ENCODE peak calls at places on chromosomes 4 and X, in eight cellular contexts. K is lung microvascular endothelial cell, V is mesenteric fat pad, X is NCI-H2081, R is psoas muscle, C is kidney tubule cell, N is dermis blood vessel endothelial cell, Q is progenitor cell of endocrine pancreas. W is an unnamed sample.

GRCh38 chr4:141335166-141335565 is 114.5 kb downstream of the ZNF330 start:
- DNase-seq in N (no peak), V (no peak), Q (no peak), X (no peak), R (no peak), C (no peak), K (no peak), W (no peak)

GRCh38 chrX:71994601-71995000 is 84.0 kb downstream of the NHSL2 start:
- DNase-seq in K (no peak), X (no peak), R (no peak), V (no peak), C (no peak), Q (no peak), N (no peak), W (no peak)

GRCh38 chrX:73563740-73564073 is 710 bp downstream of the CHIC1 start:
- DNase-seq in C (peak; percentile 26), N (peak; percentile 26), X (peak; percentile 31), Q (no peak), V (no peak), R (no peak), K (peak; percentile 33), W (peak; percentile 54)

GRCh38 chr4:25180524-25181131 is 20.4 kb upstream of the SEPSECS start:
- DNase-seq in C (peak; percentile 58), X (peak; percentile 36), R (no peak), K (peak; percentile 66), V (no peak), N (peak; percentile 70), Q (no peak), W (peak; percentile 36)

GRCh38 chrX:3518870-3519269 is 172.4 kb upstream of the MXRA5 start:
- DNase-seq in K (no peak), N (no peak), C (peak; percentile 54), Q (no peak), V (no peak), X (no peak), R (peak; percentile 53), W (no peak)

GRCh38 chrX:40172169-40172979 is 74.6 kb upstream of the BCOR start:
- DNase-seq in C (peak; percentile 59), V (no peak), R (peak; percentile 84), K (peak; percentile 73), X (no peak), N (peak; percentile 68), Q (no peak), W (peak; percentile 58)

GRCh38 chr4:139550724-139551429 is 5.1 kb downstream of the SETD7 start:
- DNase-seq in K (no peak), R (no peak), V (no peak), C (peak; percentile 14), X (no peak), Q (no peak), N (no peak), W (peak; percentile 26)

GRCh38 chrX:23668335-23668734 is 1.0 kb downstream of the PRDX4 start:
- DNase-seq in V (no peak), Q (no peak), C (no peak), K (no peak), N (peak; percentile 15), X (no peak), R (no peak), W (peak; percentile 21)

GRCh38 chr4:56909083-56909981 is 1.6 kb downstream of the REST start:
- DNase-seq in K (peak; percentile 61), C (peak; percentile 59), V (no peak), R (peak; percentile 73), N (peak; percentile 58), Q (no peak), X (no peak), W (peak; percentile 64)

GRCh38 chr4:155796031-155796430 is 37.2 kb downstream of the GUCY1B1 start:
- DNase-seq in X (no peak), R (no peak), V (no peak), N (no peak), Q (no peak), C (peak; percentile 46), K (no peak), W (no peak)

GRCh38 chr4:33658971-33659370 is 2585.3 kb downstream of the ARAP2 start:
- DNase-seq in K (no peak), X (no peak), Q (no peak), C (no peak), N (no peak), R (no peak), V (no peak), W (no peak)

GRCh38 chrX:17968367-17968766 is 107.3 kb upstream of the RAI2 start:
- DNase-seq in Q (no peak), X (peak; percentile 68), N (no peak), R (no peak), C (no peak), V (no peak), K (no peak), W (no peak)

GRCh38 chr4:70667710-70668535 is 1.6 kb upstream of the JCHAIN start:
- DNase-seq in V (no peak), Q (no peak), K (no peak), N (no peak), R (no peak), X (no peak), C (no peak), W (no peak)

GRCh38 chr4:39855909-39856512 is 121.7 kb downstream of the PDS5A start:
- DNase-seq in R (no peak), N (peak; percentile 36), X (no peak), C (peak; percentile 50), K (peak; percentile 61), Q (no peak), V (no peak), W (peak; percentile 26)

GRCh38 chr4:151197258-151197657 is 79.7 kb upstream of the PRSS48 start:
- DNase-seq in X (no peak), V (no peak), K (no peak), C (no peak), N (no peak), R (no peak), Q (no peak), W (no peak)

GRCh38 chr4:179536694-179537093 is 2094.5 kb upstream of the AGA start:
- DNase-seq in C (no peak), N (no peak), R (no peak), X (no peak), Q (no peak), K (no peak), V (no peak), W (no peak)

GRCh38 chr4:14178421-14178820 is 550.9 kb upstream of the BOD1L1 start:
- DNase-seq in X (no peak), V (no peak), R (no peak), Q (no peak), C (peak; percentile 83), K (peak; percentile 84), N (peak; percentile 66), W (peak; percentile 62)

GRCh38 chr4:20847124-20847747 is 147.0 kb downstream of the PACRGL start:
- DNase-seq in X (no peak), V (no peak), R (no peak), C (no peak), Q (no peak), K (no peak), N (no peak), W (no peak)

GRCh38 chr4:60223098-60223497 is 977.0 kb upstream of the ADGRL3 start:
- DNase-seq in K (no peak), N (no peak), Q (no peak), C (no peak), V (no peak), X (no peak), R (no peak), W (no peak)

GRCh38 chr4:126441173-126441810 is 1126.5 kb downstream of the FAT4 start:
- DNase-seq in C (no peak), K (no peak), X (no peak), V (no peak), N (no peak), Q (no peak), R (no peak), W (no peak)

GRCh38 chr4:157994863-157995262 is 178.0 kb downstream of the GASK1B start:
- DNase-seq in N (no peak), Q (no peak), X (no peak), C (no peak), K (peak; percentile 26), V (no peak), R (no peak), W (peak; percentile 50)

GRCh38 chrX:34942496-34942895 is at the start of gene FAM47B:
- DNase-seq in X (no peak), Q (no peak), R (no peak), V (no peak), C (no peak), N (no peak), K (no peak), W (no peak)

GRCh38 chr4:47031011-47031678 is at the start of gene GABRB1:
- DNase-seq in X (peak; percentile 74), N (peak; percentile 52), Q (peak; percentile 37), V (no peak), K (peak; percentile 8), C (peak; percentile 61), R (peak; percentile 55), W (peak; percentile 62)

GRCh38 chrX:39063037-39063436 is 261.8 kb downstream of the MID1IP1 start:
- DNase-seq in X (peak; percentile 83), R (peak; percentile 54), Q (no peak), C (no peak), N (no peak), V (no peak), K (no peak), W (no peak)

GRCh38 chrX:68934922-68935321 is 106.1 kb downstream of the EFNB1 start:
- DNase-seq in X (no peak), V (peak; percentile 57), Q (no peak), C (no peak), K (no peak), N (no peak), R (no peak), W (no peak)

GRCh38 chrX:144293229-144293628 is 409.4 kb downstream of the UBE2NL start:
- DNase-seq in V (no peak), Q (no peak), N (no peak), K (no peak), X (no peak), C (no peak), R (no peak), W (no peak)

GRCh38 chr4:149999485-150000074 is 78.7 kb upstream of the DCLK2 start:
- DNase-seq in N (peak; percentile 82), X (peak; percentile 58), C (peak; percentile 74), K (peak; percentile 83), Q (no peak), R (no peak), V (no peak), W (peak; percentile 70)

GRCh38 chr4:10101559-10102192 is 14.9 kb downstream of the WDR1 start:
- DNase-seq in K (no peak), X (no peak), N (no peak), Q (no peak), C (no peak), V (no peak), R (no peak), W (no peak)

GRCh38 chr4:109434007-109434792 is 585 bp downstream of the SEC24B start:
- DNase-seq in Q (peak; percentile 38), X (peak; percentile 5), R (peak; percentile 72), C (peak; percentile 29), V (peak; percentile 90), K (peak; percentile 46), N (peak; percentile 64), W (peak; percentile 57)

W was measured in endothelial cell of umbilical vein.